ENCODE peak calls at places on chromosomes 13 and 19, in ten cellular contexts. W is SK-N-SH; E is CD4-positive, alpha-beta T cell; C is head of caudate nucleus; H is GF-D8; G is tibial nerve; P is cardiac muscle cell; Y is choroid plexus epithelial cell; M is central memory CD4-positive, alpha-beta T cell; X is fibroblast of gingiva. S is an unnamed sample.

GRCh38 chr19:38270587-38271167 is 6.3 kb downstream of the SPINT2 start:
- DNase-seq in W (no peak), P (no peak), M (no peak), E (no peak), H (no peak), C (no peak), Y (peak; percentile 54), G (no peak), X (peak; percentile 38), S (no peak)

GRCh38 chr13:43687038-43687437 is 99.7 kb downstream of the ENOX1 start:
- DNase-seq in H (no peak), X (no peak), M (no peak), W (no peak), Y (no peak), E (no peak), C (no peak), P (no peak), G (no peak), S (no peak)

GRCh38 chr13:38309397-38309796 is 40.3 kb upstream of the UFM1 start:
- DNase-seq in G (no peak), Y (no peak), C (no peak), H (no peak), W (no peak), X (no peak), P (no peak), M (no peak), E (no peak), S (no peak)

GRCh38 chr13:114076329-114076761 is 56.1 kb downstream of the RASA3 start:
- DNase-seq in W (no peak), M (no peak), X (no peak), E (no peak), C (peak; percentile 8), Y (no peak), G (peak; percentile 12), P (no peak), H (no peak), S (peak; percentile 62)

GRCh38 chr13:89748716-89749115 is 1598.8 kb upstream of the MIR17HG start:
- DNase-seq in X (no peak), G (no peak), H (no peak), W (no peak), C (no peak), E (no peak), M (no peak), Y (no peak), P (peak; percentile 70), S (no peak)

GRCh38 chr19:50204811-50205675 is 1.6 kb downstream of the MYH14 start:
- DNase-seq in P (peak; percentile 52), H (no peak), W (peak; percentile 33), M (no peak), Y (no peak), C (peak; percentile 34), G (no peak), X (no peak), E (no peak), S (no peak)

GRCh38 chr13:42373048-42373812 is 101.3 kb downstream of the AKAP11 start:
- DNase-seq in H (no peak), P (no peak), M (no peak), X (no peak), E (no peak), W (no peak), Y (no peak), C (no peak), G (no peak), S (no peak)

GRCh38 chr19:5326986-5327623 is 13.5 kb downstream of the PTPRS start:
- DNase-seq in Y (no peak), W (no peak), X (no peak), M (no peak), H (no peak), E (no peak), G (no peak), C (no peak), P (no peak), S (no peak)

GRCh38 chr19:17479325-17479791 is 9.0 kb downstream of the SLC27A1 start:
- DNase-seq in H (no peak), C (no peak), X (peak; percentile 76), M (no peak), W (no peak), Y (peak; percentile 85), E (no peak), P (no peak), G (no peak), S (no peak)

GRCh38 chr13:25292301-25292700 is 5.0 kb upstream of the MTMR6 start:
- DNase-seq in M (peak; percentile 43), P (no peak), H (no peak), Y (peak; percentile 84), G (no peak), C (no peak), E (no peak), X (no peak), W (peak; percentile 30), S (no peak)

GRCh38 chr19:11355160-11356073 is at the start of gene PLPPR2:
- DNase-seq in E (peak; percentile 83), H (no peak), Y (peak; percentile 89), G (peak; percentile 96), P (peak; percentile 88), M (peak; percentile 78), X (peak; percentile 82), C (peak; percentile 92), W (peak; percentile 98), S (peak; percentile 98)

GRCh38 chr19:47890865-47891621 is 4.9 kb upstream of the SULT2A1 start:
- DNase-seq in C (no peak), G (no peak), M (no peak), E (no peak), P (no peak), H (no peak), Y (no peak), X (no peak), W (no peak), S (no peak)

GRCh38 chr19:12788682-12789097 is 2.6 kb upstream of the JUNB start:
- DNase-seq in M (peak; percentile 39), H (peak; percentile 41), C (peak; percentile 81), E (no peak), Y (peak; percentile 79), X (peak; percentile 47), W (peak; percentile 88), G (no peak), P (peak; percentile 73), S (peak; percentile 93)

GRCh38 chr13:106533940-106534843 is 1.3 kb downstream of the EFNB2 start:
- DNase-seq in M (peak; percentile 9), W (peak; percentile 64), H (no peak), C (peak; percentile 56), G (no peak), E (peak; percentile 24), P (peak; percentile 64), X (peak; percentile 56), Y (peak; percentile 82), S (peak; percentile 73)

GRCh38 chr19:17475541-17476115 is 5.3 kb downstream of the SLC27A1 start:
- DNase-seq in G (peak; percentile 60), H (no peak), Y (peak; percentile 81), W (no peak), P (peak; percentile 59), M (no peak), X (peak; percentile 62), E (no peak), C (peak; percentile 92), S (peak; percentile 39)

S was measured in tibial artery.